ENCODE peak calls at places on chromosomes 11 and 22, in ten cellular contexts. O is neuronal stem cell; V is naive thymus-derived CD4-positive, alpha-beta T cell; R is CD8-positive, alpha-beta T cell; I is upper lobe of right lung; N is tibial nerve; H is Peyer's patch; E is PC-3; B is endodermal cell; C is H9. L is an unnamed sample.

GRCh38 chr11:47858169-47858543 is 10.0 kb upstream of the NUP160 start:
- DNase-seq in O (no peak), V (no peak), R (no peak), I (no peak), N (no peak), H (no peak), E (peak; percentile 61), B (no peak), C (no peak), L (no peak)

GRCh38 chr11:120169981-120170698 is 32.2 kb upstream of the TRIM29 start:
- DNase-seq in O (no peak), V (no peak), R (no peak), I (peak; percentile 64), N (peak; percentile 4), H (peak; percentile 53), E (no peak), B (peak; percentile 49), C (no peak), L (no peak)

GRCh38 chr22:21726650-21727049 is 8.9 kb downstream of the YPEL1 start:
- DNase-seq in O (no peak), V (no peak), R (peak; percentile 43), I (no peak), N (no peak), H (no peak), E (peak; percentile 59), B (peak; percentile 92), C (peak; percentile 89), L (no peak)

GRCh38 chr11:13963169-13963948 is 836 bp downstream of the SPON1 start:
- DNase-seq in O (no peak), V (no peak), R (peak; percentile 42), I (no peak), N (no peak), H (peak; percentile 67), E (no peak), B (peak; percentile 82), C (peak; percentile 49), L (no peak)

GRCh38 chr22:30488121-30488520 is 16.3 kb upstream of the SEC14L3 start:
- DNase-seq in O (no peak), V (no peak), R (no peak), I (no peak), N (no peak), H (no peak), E (no peak), B (peak; percentile 56), C (peak; percentile 35), L (no peak)

GRCh38 chr11:2036863-2037486 is 39.3 kb upstream of the H19 start:
- DNase-seq in O (no peak), V (no peak), R (no peak), I (no peak), N (no peak), H (no peak), E (no peak), B (no peak), C (no peak), L (no peak)

GRCh38 chr11:32462296-32462695 is 27.0 kb upstream of the WT1 start:
- DNase-seq in O (no peak), V (no peak), R (no peak), I (no peak), N (no peak), H (no peak), E (no peak), B (no peak), C (no peak), L (no peak)

GRCh38 chr22:37681556-37682049 is 4.5 kb upstream of the NOL12 start:
- DNase-seq in O (peak; percentile 63), V (peak; percentile 72), R (peak; percentile 76), I (peak; percentile 82), N (peak; percentile 60), H (peak; percentile 79), E (peak; percentile 74), B (peak; percentile 92), C (peak; percentile 83), L (no peak)

GRCh38 chr11:132028380-132029240 is 658.2 kb downstream of the NTM start:
- DNase-seq in O (peak; percentile 18), V (no peak), R (no peak), I (no peak), N (no peak), H (no peak), E (peak; percentile 44), B (peak; percentile 76), C (peak; percentile 56), L (no peak)

GRCh38 chr11:12599408-12600143 is 74.6 kb upstream of the TEAD1 start:
- DNase-seq in O (peak; percentile 24), V (no peak), R (peak; percentile 28), I (peak; percentile 93), N (peak; percentile 9), H (peak; percentile 59), E (peak; percentile 42), B (peak; percentile 94), C (peak; percentile 84), L (no peak)

GRCh38 chr11:11410626-11411025 is 57.6 kb upstream of the CSNK2A3 start:
- DNase-seq in O (no peak), V (no peak), R (no peak), I (no peak), N (no peak), H (no peak), E (no peak), B (no peak), C (no peak), L (no peak)

GRCh38 chr22:42270512-42271190 is at the start of gene TCF20:
- DNase-seq in O (peak; percentile 71), V (peak; percentile 73), R (peak; percentile 78), I (peak; percentile 89), N (peak; percentile 73), H (peak; percentile 88), E (peak; percentile 64), B (peak; percentile 89), C (no peak), L (no peak)

GRCh38 chr22:33401291-33401690 is 343.1 kb upstream of the SYN3 start:
- DNase-seq in O (no peak), V (no peak), R (no peak), I (no peak), N (no peak), H (no peak), E (peak; percentile 1), B (no peak), C (no peak), L (no peak)

GRCh38 chr22:30947821-30948454 is 20.6 kb downstream of the MORC2 start:
- DNase-seq in O (peak; percentile 18), V (peak; percentile 64), R (no peak), I (no peak), N (no peak), H (no peak), E (peak; percentile 47), B (no peak), C (no peak), L (no peak)

GRCh38 chr11:44621140-44621681 is 55.7 kb downstream of the CD82 start:
- DNase-seq in O (peak; percentile 81), V (peak; percentile 55), R (peak; percentile 51), I (peak; percentile 87), N (peak; percentile 70), H (peak; percentile 90), E (peak; percentile 72), B (peak; percentile 96), C (peak; percentile 88), L (no peak)

GRCh38 chr11:44823006-44823405 is 96.2 kb downstream of the TSPAN18 start:
- DNase-seq in O (no peak), V (no peak), R (no peak), I (peak; percentile 33), N (no peak), H (no peak), E (no peak), B (peak; percentile 90), C (peak; percentile 75), L (no peak)

GRCh38 chr11:93626038-93626437 is 35.4 kb upstream of the CEP295 start:
- DNase-seq in O (no peak), V (no peak), R (no peak), I (no peak), N (no peak), H (no peak), E (no peak), B (no peak), C (no peak), L (no peak)

GRCh38 chr11:71491531-71492329 is 35.3 kb upstream of the KRTAP5-7 start:
- DNase-seq in O (no peak), V (no peak), R (no peak), I (peak; percentile 48), N (no peak), H (peak; percentile 30), E (no peak), B (no peak), C (no peak), L (no peak)

GRCh38 chr11:45647786-45648185 is 17.6 kb downstream of the CHST1 start:
- DNase-seq in O (peak; percentile 57), V (no peak), R (no peak), I (no peak), N (no peak), H (no peak), E (no peak), B (peak; percentile 85), C (peak; percentile 58), L (no peak)

GRCh38 chr11:1559103-1559951 is 12.7 kb downstream of the DUSP8 start:
- DNase-seq in O (no peak), V (no peak), R (no peak), I (peak; percentile 96), N (peak; percentile 52), H (peak; percentile 94), E (peak; percentile 92), B (peak; percentile 82), C (peak; percentile 74), L (no peak)

GRCh38 chr11:116808262-116809175 is 14.6 kb downstream of the APOA4 start:
- DNase-seq in O (no peak), V (no peak), R (no peak), I (peak; percentile 87), N (no peak), H (peak; percentile 75), E (peak; percentile 43), B (peak; percentile 18), C (no peak), L (no peak)

GRCh38 chr11:72661486-72661885 is 12.7 kb downstream of the PDE2A start:
- DNase-seq in O (no peak), V (no peak), R (no peak), I (no peak), N (no peak), H (no peak), E (no peak), B (peak; percentile 70), C (no peak), L (no peak)
- H3K27me3 ChIP-seq in O (no peaks in the 10 kb centered on the region), V (no peaks in the 10 kb centered on the region), R (no peaks in the 10 kb centered on the region), I (peaks cover 8% of the 10 kb centered on the region), N (peaks cover 28% of the 10 kb centered on the region), H (no peaks in the 10 kb centered on the region), E (peaks cover 14% of the 10 kb centered on the region), B (no peaks in the 10 kb centered on the region), C (no peaks in the 10 kb centered on the region), L (no peaks in the 10 kb centered on the region)

GRCh38 chr11:67022341-67022933 is 497 bp upstream of the SYT12 start:
- DNase-seq in O (no peak), V (no peak), R (no peak), I (no peak), N (no peak), H (peak; percentile 70), E (peak; percentile 96), B (no peak), C (no peak), L (no peak)
- H3K27me3 ChIP-seq in O (peaks cover 37% of the 10 kb centered on the region), V (peaks cover 18% of the 10 kb centered on the region), R (peaks cover 18% of the 10 kb centered on the region), I (peaks cover 22% of the 10 kb centered on the region), N (peaks cover 25% of the 10 kb centered on the region), H (peaks cover 8% of the 10 kb centered on the region), E (no peaks in the 10 kb centered on the region), B (peaks cover 35% of the 10 kb centered on the region), C (peaks cover 22% of the 10 kb centered on the region), L (peaks cover 2% of the 10 kb centered on the region)

GRCh38 chr22:43343262-43343988 is at the start of gene SCUBE1:
- DNase-seq in O (peak; percentile 87), V (no peak), R (peak; percentile 36), I (peak; percentile 85), N (peak; percentile 53), H (peak; percentile 75), E (peak; percentile 13), B (peak; percentile 91), C (peak; percentile 84), L (no peak)
- H3K27me3 ChIP-seq in O (no peaks in the 10 kb centered on the region), V (peaks cover 7% of the 10 kb centered on the region), R (peaks cover 8% of the 10 kb centered on the region), I (peaks cover 18% of the 10 kb centered on the region), N (peaks cover 51% of the 10 kb centered on the region), H (peaks cover 14% of the 10 kb centered on the region), E (peaks cover 3% of the 10 kb centered on the region), B (peaks cover 68% of the 10 kb centered on the region), C (peaks cover 17% of the 10 kb centered on the region), L (peaks cover 8% of the 10 kb centered on the region)

GRCh38 chr11:64571410-64572091 is 19.5 kb upstream of the SLC22A12 start:
- DNase-seq in O (no peak), V (no peak), R (no peak), I (peak; percentile 52), N (no peak), H (peak; percentile 48), E (no peak), B (peak; percentile 67), C (peak; percentile 18), L (no peak)
- H3K27me3 ChIP-seq in O (no peaks in the 10 kb centered on the region), V (no peaks in the 10 kb centered on the region), R (no peaks in the 10 kb centered on the region), I (no peaks in the 10 kb centered on the region), N (no peaks in the 10 kb centered on the region), H (no peaks in the 10 kb centered on the region), E (peaks cover 38% of the 10 kb centered on the region), B (no peaks in the 10 kb centered on the region), C (no peaks in the 10 kb centered on the region), L (no peaks in the 10 kb centered on the region)

L was measured in esophagus squamous epithelium.